ENCODE peak calls at places on chromosomes 11 and 22, in seven cellular contexts. G is A673, X is colonic mucosa, E is left ventricle myocardium inferior, U is kidney, V is esophagus muscularis mucosa, F is psoas muscle. H is an unnamed sample.

GRCh38 chr11:76615950-76616349 is 54.6 kb downstream of the LRRC32 start:
- DNase-seq in G (peak; percentile 85), X (peak; percentile 80), E (peak; percentile 74), U (no peak), V (no peak), F (no peak), H (peak; percentile 44)

GRCh38 chr11:43419460-43419859 is 60.7 kb downstream of the TTC17 start:
- DNase-seq in G (peak; percentile 79), X (peak; percentile 63), E (no peak), U (no peak), V (no peak), F (no peak), H (no peak)

GRCh38 chr11:26976389-26976788 is 17.5 kb upstream of the FIBIN start:
- DNase-seq in G (peak; percentile 48), X (no peak), E (no peak), U (no peak), V (no peak), F (no peak), H (no peak)

GRCh38 chr11:396511-396947 is 2.5 kb downstream of the PKP3 start:
- DNase-seq in G (no peak), X (peak; percentile 23), E (no peak), U (no peak), V (no peak), F (no peak), H (no peak)

GRCh38 chr11:108115495-108116140 is 5.7 kb upstream of the ACAT1 start:
- DNase-seq in G (peak; percentile 66), X (peak; percentile 85), E (peak; percentile 86), U (peak; percentile 90), V (peak; percentile 97), F (peak; percentile 91), H (peak; percentile 59)

GRCh38 chr11:58057481-58057880 is 26.7 kb downstream of the OR6Q1 start:
- DNase-seq in G (no peak), X (no peak), E (no peak), U (no peak), V (peak; percentile 24), F (no peak), H (peak; percentile 45)

GRCh38 chr11:56196705-56197104 is 20.3 kb downstream of the OR5J2 start:
- DNase-seq in G (no peak), X (no peak), E (no peak), U (no peak), V (no peak), F (no peak), H (no peak)

GRCh38 chr11:110128161-110128560 is 35.0 kb downstream of the ZC3H12C start:
- DNase-seq in G (peak; percentile 98), X (no peak), E (no peak), U (no peak), V (no peak), F (no peak), H (no peak)

GRCh38 chr22:26461188-26461810 is 22.3 kb downstream of the HPS4 start:
- DNase-seq in G (peak; percentile 56), X (peak; percentile 63), E (peak; percentile 42), U (no peak), V (no peak), F (peak; percentile 75), H (no peak)

GRCh38 chr11:113796663-113797259 is 17.2 kb downstream of the CLDN25 start:
- DNase-seq in G (peak; percentile 71), X (peak; percentile 24), E (no peak), U (no peak), V (no peak), F (no peak), H (no peak)

GRCh38 chr22:17114173-17114957 is 6.8 kb downstream of the TMEM121B start:
- DNase-seq in G (no peak), X (no peak), E (no peak), U (no peak), V (no peak), F (no peak), H (no peak)

GRCh38 chr22:45163074-45163416 is 680 bp upstream of the NUP50 start:
- DNase-seq in G (peak; percentile 43), X (no peak), E (no peak), U (no peak), V (no peak), F (peak; percentile 62), H (peak; percentile 48)

GRCh38 chr11:38839076-38839475 is 2241.0 kb upstream of the RAG2 start:
- DNase-seq in G (no peak), X (no peak), E (no peak), U (no peak), V (no peak), F (no peak), H (no peak)

GRCh38 chr11:68167474-68167873 is 45.6 kb downstream of the KMT5B start:
- DNase-seq in G (no peak), X (no peak), E (no peak), U (no peak), V (no peak), F (no peak), H (no peak)

GRCh38 chr22:48084041-48084748 is 1321.7 kb downstream of the TBC1D22A start:
- DNase-seq in G (no peak), X (no peak), E (no peak), U (no peak), V (no peak), F (no peak), H (no peak)

GRCh38 chr11:33997473-33998347 is 53.8 kb upstream of the CAPRIN1 start:
- DNase-seq in G (peak; percentile 95), X (no peak), E (no peak), U (no peak), V (no peak), F (no peak), H (peak; percentile 20)

GRCh38 chr11:65542738-65543390 is 15.3 kb downstream of the LTBP3 start:
- DNase-seq in G (no peak), X (no peak), E (no peak), U (no peak), V (no peak), F (no peak), H (no peak)

GRCh38 chr11:96744697-96745096 is 354.9 kb downstream of the JRKL start:
- DNase-seq in G (no peak), X (no peak), E (no peak), U (no peak), V (no peak), F (no peak), H (no peak)

GRCh38 chr11:44309483-44310197 is at the start of gene ALX4:
- DNase-seq in G (peak; percentile 98), X (no peak), E (peak; percentile 53), U (no peak), V (no peak), F (peak; percentile 65), H (no peak)

DNA sequence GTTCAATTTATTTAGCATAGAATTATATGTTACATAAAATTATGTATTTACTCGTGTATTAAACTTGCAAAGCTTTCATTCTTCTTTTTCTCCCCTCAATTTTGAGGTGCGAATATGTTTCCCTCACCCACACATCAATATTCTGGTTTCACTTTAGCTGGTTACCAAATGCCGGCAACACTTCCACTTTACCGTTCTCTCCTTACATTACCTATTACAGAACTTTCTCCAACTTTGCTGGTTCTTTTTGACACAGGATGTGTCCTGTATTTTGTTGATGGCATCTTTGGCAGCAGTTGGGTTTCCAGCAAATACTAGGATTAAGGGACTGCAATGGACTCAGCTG is 84.9 kb downstream of the PRR5L start:
- DNase-seq in G (no peak), X (no peak), E (no peak), U (no peak), V (no peak), F (no peak), H (no peak)
- H3K4me1 ChIP-seq in G (peaks cover 36% of the 10 kb centered on the region), X (no peaks in the 10 kb centered on the region), E (peaks cover 22% of the 10 kb centered on the region), U (no peaks in the 10 kb centered on the region), V (peaks cover 17% of the 10 kb centered on the region), F (peaks cover 5% of the 10 kb centered on the region), H (peaks cover 10% of the 10 kb centered on the region)

DNA sequence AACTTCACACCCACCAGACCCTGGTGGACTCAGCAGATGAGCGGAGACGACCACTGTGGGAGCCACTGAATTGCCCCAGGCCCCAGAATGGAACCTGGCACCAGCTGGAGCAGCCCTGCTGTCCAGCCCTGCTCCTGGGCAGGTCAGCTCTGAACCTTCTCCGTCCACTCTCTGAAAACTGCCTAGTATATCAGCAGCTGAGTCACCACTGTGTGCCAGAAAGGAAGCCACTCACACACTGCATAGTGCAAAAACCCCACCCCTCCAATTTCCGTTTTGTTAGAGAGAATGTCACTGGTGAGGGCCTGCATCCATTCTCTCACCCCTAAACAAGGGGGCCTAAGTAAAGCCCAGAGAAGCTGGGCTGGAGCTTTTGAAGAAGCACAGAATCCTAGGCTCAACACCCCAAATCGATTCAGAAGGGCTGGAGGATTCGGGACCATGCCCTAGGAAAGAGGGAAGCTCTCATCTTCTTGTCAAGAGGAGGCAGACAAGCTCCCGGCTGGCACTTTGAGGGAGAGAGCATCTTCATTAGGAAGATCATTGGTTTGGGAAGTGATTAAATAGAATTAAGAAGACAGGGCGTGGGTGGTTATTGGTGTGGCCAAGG is 44.5 kb downstream of the GALNT18 start:
- DNase-seq in G (no peak), X (peak; percentile 15), E (no peak), U (no peak), V (no peak), F (no peak), H (no peak)
- H3K27ac ChIP-seq in G (no peak overlapping the region), X (no peak overlapping the region), E (peak overlapping the region; percentile 67), U (no peak overlapping the region), V (no peak overlapping the region), F (no peak overlapping the region), H (no peak overlapping the region)

GRCh38 chr22:18990355-18991137 is 54.5 kb upstream of the PRODH start:
- DNase-seq in G (no peak), X (no peak), E (no peak), U (no peak), V (no peak), F (no peak), H (no peak)

GRCh38 chr22:18984564-18984963 is 48.5 kb upstream of the PRODH start:
- DNase-seq in G (no peak), X (no peak), E (no peak), U (no peak), V (no peak), F (peak; percentile 6), H (no peak)

GRCh38 chr22:18985761-18986160 is 49.7 kb upstream of the PRODH start:
- DNase-seq in G (no peak), X (no peak), E (no peak), U (no peak), V (no peak), F (no peak), H (no peak)

GRCh38 chr22:18988958-18989357 is 52.9 kb upstream of the PRODH start:
- DNase-seq in G (no peak), X (no peak), E (no peak), U (no peak), V (no peak), F (no peak), H (no peak)

GRCh38 chr22:18987765-18988164 is 51.7 kb upstream of the PRODH start:
- DNase-seq in G (peak; percentile 46), X (peak; percentile 31), E (no peak), U (no peak), V (no peak), F (no peak), H (no peak)
- TF ChIP-seq CTCF in G (peak; percentile 56), X (no peak), E (peak; percentile 26), U (no peak), V (peak; percentile 18), F (peak; percentile 14), H (peak; percentile 61)

GRCh38 chr22:21573750-21574494 is 6.4 kb downstream of the UBE2L3 start:
- DNase-seq in G (no peak), X (no peak), E (no peak), U (peak; percentile 24), V (no peak), F (no peak), H (no peak)
- H3K4me1 ChIP-seq in G (peaks cover 19% of the 10 kb centered on the region), X (peaks cover 29% of the 10 kb centered on the region), E (peaks cover 82% of the 10 kb centered on the region), U (peaks cover 48% of the 10 kb centered on the region), V (peaks cover 82% of the 10 kb centered on the region), F (peaks cover 66% of the 10 kb centered on the region), H (peaks cover 27% of the 10 kb centered on the region)